ENCODE peak calls at places on chromosomes 5 and 9, in nine cellular contexts. One of them, this sample, is unnamed.
A peak's percentile ranks its signal among the peaks of the same experiment; 100 is the strongest.

GRCh38 chr5:68818870-68819269 is 274.9 kb upstream of the SLC30A5 start:
- DNase-seq in H9: no peak
- DNase-seq in psoas muscle: no peak
- DNase-seq in glutamatergic neuron: no peak
- DNase-seq in GM12864: no peak
- DNase-seq in astrocyte of the cerebellum: no peak
- DNase-seq in AG04450: no peak
- DNase-seq in CD4-positive, alpha-beta T cell: no peak
- DNase-seq in gastrocnemius medialis: no peak
- DNase-seq in this sample: no peak

GRCh38 chr5:52015760-52016159 is 632.5 kb downstream of the ISL1 start:
- DNase-seq in AG04450: no peak
- DNase-seq in CD4-positive, alpha-beta T cell: no peak
- DNase-seq in H9: no peak
- DNase-seq in psoas muscle: no peak
- DNase-seq in glutamatergic neuron: no peak
- DNase-seq in gastrocnemius medialis: no peak
- DNase-seq in GM12864: no peak
- DNase-seq in astrocyte of the cerebellum: no peak
- DNase-seq in this sample: no peak

GRCh38 chr5:40780199-40780598 is 18.0 kb downstream of the PRKAA1 start:
- DNase-seq in psoas muscle: no peak
- DNase-seq in CD4-positive, alpha-beta T cell: no peak
- DNase-seq in gastrocnemius medialis: no peak
- DNase-seq in glutamatergic neuron: no peak
- DNase-seq in AG04450: no peak
- DNase-seq in astrocyte of the cerebellum: no peak
- DNase-seq in GM12864: no peak
- DNase-seq in H9: no peak
- DNase-seq in this sample: no peak

GRCh38 chr5:150544606-150545219 is 36.8 kb downstream of the NDST1 start:
- DNase-seq in GM12864: peak; percentile 22
- DNase-seq in AG04450: no peak
- DNase-seq in H9: peak; percentile 91
- DNase-seq in glutamatergic neuron: peak; percentile 78
- DNase-seq in CD4-positive, alpha-beta T cell: peak; percentile 49
- DNase-seq in astrocyte of the cerebellum: no peak
- DNase-seq in psoas muscle: peak; percentile 77
- DNase-seq in gastrocnemius medialis: peak; percentile 60
- DNase-seq in this sample: peak; percentile 95

GRCh38 chr9:88278036-88278435 is 110.2 kb upstream of the SPIN1 start:
- DNase-seq in gastrocnemius medialis: no peak
- DNase-seq in glutamatergic neuron: no peak
- DNase-seq in astrocyte of the cerebellum: no peak
- DNase-seq in GM12864: no peak
- DNase-seq in CD4-positive, alpha-beta T cell: no peak
- DNase-seq in psoas muscle: no peak
- DNase-seq in H9: peak; percentile 57
- DNase-seq in AG04450: no peak
- DNase-seq in this sample: no peak

GRCh38 chr5:119055267-119055666 is 15.6 kb upstream of the DMXL1 start:
- DNase-seq in psoas muscle: no peak
- DNase-seq in gastrocnemius medialis: no peak
- DNase-seq in AG04450: no peak
- DNase-seq in astrocyte of the cerebellum: no peak
- DNase-seq in glutamatergic neuron: no peak
- DNase-seq in H9: no peak
- DNase-seq in CD4-positive, alpha-beta T cell: no peak
- DNase-seq in GM12864: no peak
- DNase-seq in this sample: no peak

GRCh38 chr5:51518607-51519006 is 135.4 kb downstream of the ISL1 start:
- DNase-seq in gastrocnemius medialis: no peak
- DNase-seq in astrocyte of the cerebellum: no peak
- DNase-seq in GM12864: no peak
- DNase-seq in psoas muscle: no peak
- DNase-seq in AG04450: no peak
- DNase-seq in glutamatergic neuron: peak; percentile 12
- DNase-seq in H9: no peak
- DNase-seq in CD4-positive, alpha-beta T cell: no peak
- DNase-seq in this sample: no peak

GRCh38 chr9:126298319-126298801 is 28.3 kb upstream of the MVB12B start:
- DNase-seq in glutamatergic neuron: peak; percentile 39
- DNase-seq in psoas muscle: no peak
- DNase-seq in gastrocnemius medialis: no peak
- DNase-seq in AG04450: no peak
- DNase-seq in GM12864: no peak
- DNase-seq in CD4-positive, alpha-beta T cell: no peak
- DNase-seq in astrocyte of the cerebellum: no peak
- DNase-seq in H9: no peak
- DNase-seq in this sample: no peak

GRCh38 chr9:92489209-92489608 is 6.9 kb upstream of the ASPN start:
- DNase-seq in psoas muscle: no peak
- DNase-seq in AG04450: no peak
- DNase-seq in CD4-positive, alpha-beta T cell: no peak
- DNase-seq in gastrocnemius medialis: no peak
- DNase-seq in glutamatergic neuron: no peak
- DNase-seq in H9: no peak
- DNase-seq in GM12864: no peak
- DNase-seq in astrocyte of the cerebellum: no peak
- DNase-seq in this sample: no peak

GRCh38 chr9:4740623-4741364 is at the start of gene AK3:
- DNase-seq in H9: peak; percentile 92
- DNase-seq in CD4-positive, alpha-beta T cell: peak; percentile 84
- DNase-seq in GM12864: peak; percentile 67
- DNase-seq in astrocyte of the cerebellum: peak; percentile 53
- DNase-seq in AG04450: peak; percentile 66
- DNase-seq in psoas muscle: peak; percentile 90
- DNase-seq in glutamatergic neuron: peak; percentile 91
- DNase-seq in gastrocnemius medialis: peak; percentile 77
- DNase-seq in this sample: peak; percentile 98

GRCh38 chr5:2755371-2755715 is 3.9 kb upstream of the IRX2 start:
- DNase-seq in gastrocnemius medialis: no peak
- DNase-seq in H9: no peak
- DNase-seq in AG04450: no peak
- DNase-seq in GM12864: no peak
- DNase-seq in glutamatergic neuron: no peak
- DNase-seq in CD4-positive, alpha-beta T cell: no peak
- DNase-seq in astrocyte of the cerebellum: no peak
- DNase-seq in psoas muscle: no peak
- DNase-seq in this sample: no peak

GRCh38 chr5:73636408-73636807 is 10.4 kb downstream of the ARHGEF28 start:
- DNase-seq in CD4-positive, alpha-beta T cell: no peak
- DNase-seq in astrocyte of the cerebellum: no peak
- DNase-seq in psoas muscle: no peak
- DNase-seq in AG04450: no peak
- DNase-seq in H9: no peak
- DNase-seq in GM12864: no peak
- DNase-seq in gastrocnemius medialis: no peak
- DNase-seq in glutamatergic neuron: no peak
- DNase-seq in this sample: no peak

GRCh38 chr9:23824241-23825142 is 1.5 kb downstream of the ELAVL2 start:
- DNase-seq in gastrocnemius medialis: no peak
- DNase-seq in H9: peak; percentile 65
- DNase-seq in AG04450: no peak
- DNase-seq in psoas muscle: no peak
- DNase-seq in glutamatergic neuron: peak; percentile 47
- DNase-seq in GM12864: no peak
- DNase-seq in astrocyte of the cerebellum: no peak
- DNase-seq in CD4-positive, alpha-beta T cell: no peak
- DNase-seq in this sample: peak; percentile 12

GRCh38 chr9:130549093-130549735 is 30.2 kb upstream of the FUBP3 start:
- DNase-seq in psoas muscle: no peak
- DNase-seq in H9: no peak
- DNase-seq in CD4-positive, alpha-beta T cell: no peak
- DNase-seq in astrocyte of the cerebellum: no peak
- DNase-seq in GM12864: peak; percentile 3
- DNase-seq in AG04450: no peak
- DNase-seq in glutamatergic neuron: no peak
- DNase-seq in gastrocnemius medialis: no peak
- DNase-seq in this sample: no peak

GRCh38 chr9:85941966-85942912 is 1.3 kb downstream of the NAA35 start:
- DNase-seq in CD4-positive, alpha-beta T cell: no peak
- DNase-seq in glutamatergic neuron: no peak
- DNase-seq in AG04450: no peak
- DNase-seq in astrocyte of the cerebellum: no peak
- DNase-seq in H9: no peak
- DNase-seq in psoas muscle: no peak
- DNase-seq in gastrocnemius medialis: no peak
- DNase-seq in GM12864: no peak
- DNase-seq in this sample: no peak

GRCh38 chr9:32738501-32739172 is 44.7 kb upstream of the TMEM215 start:
- DNase-seq in AG04450: no peak
- DNase-seq in gastrocnemius medialis: no peak
- DNase-seq in astrocyte of the cerebellum: no peak
- DNase-seq in GM12864: no peak
- DNase-seq in psoas muscle: no peak
- DNase-seq in H9: no peak
- DNase-seq in glutamatergic neuron: no peak
- DNase-seq in CD4-positive, alpha-beta T cell: no peak
- DNase-seq in this sample: no peak

GRCh38 chr5:102561894-102562760 is 63.3 kb upstream of the SLCO6A1 start:
- DNase-seq in AG04450: no peak
- DNase-seq in CD4-positive, alpha-beta T cell: no peak
- DNase-seq in GM12864: peak; percentile 4
- DNase-seq in psoas muscle: no peak
- DNase-seq in astrocyte of the cerebellum: no peak
- DNase-seq in H9: peak; percentile 84
- DNase-seq in gastrocnemius medialis: no peak
- DNase-seq in glutamatergic neuron: peak; percentile 62
- DNase-seq in this sample: no peak

GRCh38 chr5:172453986-172454354 is 355 bp downstream of the SH3PXD2B start:
- DNase-seq in gastrocnemius medialis: no peak
- DNase-seq in GM12864: no peak
- DNase-seq in psoas muscle: peak; percentile 45
- DNase-seq in CD4-positive, alpha-beta T cell: no peak
- DNase-seq in astrocyte of the cerebellum: no peak
- DNase-seq in glutamatergic neuron: peak; percentile 72
- DNase-seq in AG04450: no peak
- DNase-seq in H9: peak; percentile 61
- DNase-seq in this sample: no peak

GRCh38 chr5:55406292-55406691 is 98.5 kb downstream of the MTREX start:
- DNase-seq in gastrocnemius medialis: no peak
- DNase-seq in GM12864: no peak
- DNase-seq in astrocyte of the cerebellum: no peak
- DNase-seq in CD4-positive, alpha-beta T cell: no peak
- DNase-seq in H9: no peak
- DNase-seq in glutamatergic neuron: no peak
- DNase-seq in AG04450: no peak
- DNase-seq in psoas muscle: no peak
- DNase-seq in this sample: no peak

GRCh38 chr9:25677301-25678146 is 720 bp downstream of the TUSC1 start:
- DNase-seq in GM12864: no peak
- DNase-seq in H9: peak; percentile 78
- DNase-seq in psoas muscle: peak; percentile 90
- DNase-seq in AG04450: no peak
- DNase-seq in glutamatergic neuron: peak; percentile 80
- DNase-seq in CD4-positive, alpha-beta T cell: no peak
- DNase-seq in astrocyte of the cerebellum: peak; percentile 20
- DNase-seq in gastrocnemius medialis: peak; percentile 74
- DNase-seq in this sample: peak; percentile 38

GRCh38 chr9:25681270-25681669 is 3.0 kb upstream of the TUSC1 start:
- DNase-seq in psoas muscle: no peak
- DNase-seq in CD4-positive, alpha-beta T cell: no peak
- DNase-seq in gastrocnemius medialis: no peak
- DNase-seq in glutamatergic neuron: no peak
- DNase-seq in astrocyte of the cerebellum: peak; percentile 42
- DNase-seq in H9: no peak
- DNase-seq in AG04450: no peak
- DNase-seq in GM12864: no peak
- DNase-seq in this sample: no peak

GRCh38 chr9:25678846-25679360 is 659 bp upstream of the TUSC1 start:
- DNase-seq in glutamatergic neuron: no peak
- DNase-seq in gastrocnemius medialis: no peak
- DNase-seq in GM12864: no peak
- DNase-seq in H9: no peak
- DNase-seq in AG04450: no peak
- DNase-seq in psoas muscle: no peak
- DNase-seq in CD4-positive, alpha-beta T cell: no peak
- DNase-seq in astrocyte of the cerebellum: no peak
- DNase-seq in this sample: no peak

GRCh38 chr9:25678147-25678666 is at the start of gene TUSC1:
- DNase-seq in H9: peak; percentile 50
- DNase-seq in GM12864: no peak
- DNase-seq in astrocyte of the cerebellum: peak; percentile 12
- DNase-seq in CD4-positive, alpha-beta T cell: no peak
- DNase-seq in AG04450: no peak
- DNase-seq in gastrocnemius medialis: peak; percentile 57
- DNase-seq in psoas muscle: peak; percentile 88
- DNase-seq in glutamatergic neuron: peak; percentile 79
- DNase-seq in this sample: no peak
- TF ChIP-seq CTCF in H9: no peak
- TF ChIP-seq CTCF in GM12864: no peak
- TF ChIP-seq CTCF in astrocyte of the cerebellum: no peak
- TF ChIP-seq CTCF in CD4-positive, alpha-beta T cell: no peak
- TF ChIP-seq CTCF in AG04450: no peak
- TF ChIP-seq CTCF in gastrocnemius medialis: no peak
- TF ChIP-seq CTCF in psoas muscle: no peak
- TF ChIP-seq CTCF in glutamatergic neuron: no peak
- TF ChIP-seq CTCF in this sample: no peak

GRCh38 chr5:142014911-142015584 is 2.2 kb upstream of the GNPDA1 start:
- DNase-seq in GM12864: no peak
- DNase-seq in H9: no peak
- DNase-seq in glutamatergic neuron: no peak
- DNase-seq in AG04450: no peak
- DNase-seq in CD4-positive, alpha-beta T cell: peak; percentile 24
- DNase-seq in astrocyte of the cerebellum: no peak
- DNase-seq in gastrocnemius medialis: no peak
- DNase-seq in psoas muscle: no peak
- DNase-seq in this sample: peak; percentile 59
- TF ChIP-seq CTCF in GM12864: peak; percentile 25
- TF ChIP-seq CTCF in H9: peak; percentile 68
- TF ChIP-seq CTCF in glutamatergic neuron: peak; percentile 72
- TF ChIP-seq CTCF in AG04450: peak; percentile 42
- TF ChIP-seq CTCF in CD4-positive, alpha-beta T cell: peak; percentile 68
- TF ChIP-seq CTCF in astrocyte of the cerebellum: peak; percentile 41
- TF ChIP-seq CTCF in gastrocnemius medialis: peak; percentile 58
- TF ChIP-seq CTCF in psoas muscle: peak; percentile 51
- TF ChIP-seq CTCF in this sample: peak; percentile 30

DNA sequence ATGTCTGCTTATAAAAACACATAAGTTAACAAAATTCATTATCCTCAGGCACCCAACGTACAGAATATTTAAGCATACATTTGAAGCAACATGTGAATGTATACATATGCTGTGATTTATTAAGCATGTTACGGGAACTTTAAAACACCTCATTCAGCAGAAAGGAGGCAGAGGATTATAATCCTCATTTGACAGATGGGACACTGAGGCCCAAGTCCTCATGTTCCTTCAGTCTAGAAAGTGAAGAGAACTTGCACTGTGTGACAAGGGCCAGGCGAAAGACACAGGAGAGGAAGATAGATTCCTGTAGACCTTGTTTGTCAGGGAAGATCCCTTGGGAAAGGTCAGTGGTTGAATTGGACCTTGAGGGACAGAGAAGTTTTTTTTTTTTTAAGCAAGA is 7.6 kb upstream of the PSMD5 start:
- DNase-seq in psoas muscle: no peak
- DNase-seq in H9: no peak
- DNase-seq in AG04450: no peak
- DNase-seq in CD4-positive, alpha-beta T cell: no peak
- DNase-seq in GM12864: no peak
- DNase-seq in glutamatergic neuron: no peak
- DNase-seq in gastrocnemius medialis: no peak
- DNase-seq in astrocyte of the cerebellum: no peak
- DNase-seq in this sample: no peak
- TF ChIP-seq CTCF in psoas muscle: no peak
- TF ChIP-seq CTCF in H9: no peak
- TF ChIP-seq CTCF in AG04450: no peak
- TF ChIP-seq CTCF in CD4-positive, alpha-beta T cell: no peak
- TF ChIP-seq CTCF in GM12864: no peak
- TF ChIP-seq CTCF in glutamatergic neuron: no peak
- TF ChIP-seq CTCF in gastrocnemius medialis: no peak
- TF ChIP-seq CTCF in astrocyte of the cerebellum: no peak
- TF ChIP-seq CTCF in this sample: no peak

GRCh38 chr5:16741007-16741406 is 124.2 kb upstream of the RETREG1 start:
- DNase-seq in glutamatergic neuron: no peak
- DNase-seq in psoas muscle: no peak
- DNase-seq in AG04450: no peak
- DNase-seq in GM12864: no peak
- DNase-seq in gastrocnemius medialis: no peak
- DNase-seq in astrocyte of the cerebellum: no peak
- DNase-seq in H9: peak; percentile 52
- DNase-seq in CD4-positive, alpha-beta T cell: no peak
- DNase-seq in this sample: no peak
- TF ChIP-seq CTCF in glutamatergic neuron: no peak
- TF ChIP-seq CTCF in psoas muscle: no peak
- TF ChIP-seq CTCF in AG04450: no peak
- TF ChIP-seq CTCF in GM12864: no peak
- TF ChIP-seq CTCF in gastrocnemius medialis: no peak
- TF ChIP-seq CTCF in astrocyte of the cerebellum: no peak
- TF ChIP-seq CTCF in H9: peak; percentile 27
- TF ChIP-seq CTCF in CD4-positive, alpha-beta T cell: no peak
- TF ChIP-seq CTCF in this sample: no peak

This sample was measured in GM13976.